ENCODE peak calls at places on chromosomes 3 and 15, in ten cellular contexts. Y is body of pancreas, L is natural killer cell, J is PC-9, Q is GM23338, K is colonic mucosa, W is cardiac fibroblast, R is OCI-LY7, T is psoas muscle, M is mesothelial cell of epicardium. A is an unnamed sample.

GRCh38 chr15:81268881-81269601 is 54.9 kb downstream of the STARD5 start:
- DNase-seq in Y (no peak), L (no peak), J (no peak), Q (no peak), K (no peak), W (no peak), R (no peak), T (no peak), M (no peak), A (no peak)

GRCh38 chr15:40958146-40958545 is 4.9 kb downstream of the CHAC1 start:
- DNase-seq in Y (no peak), L (no peak), J (no peak), Q (peak; percentile 40), K (no peak), W (no peak), R (no peak), T (peak; percentile 79), M (no peak), A (no peak)

GRCh38 chr3:12135029-12135634 is 23.6 kb downstream of the TIMP4 start:
- DNase-seq in Y (peak; percentile 70), L (peak; percentile 22), J (peak; percentile 72), Q (peak; percentile 76), K (peak; percentile 81), W (peak; percentile 82), R (peak; percentile 53), T (peak; percentile 72), M (peak; percentile 47), A (peak; percentile 68)

GRCh38 chr3:12663311-12663935 is 494 bp downstream of the RAF1 start:
- DNase-seq in Y (peak; percentile 69), L (peak; percentile 29), J (no peak), Q (peak; percentile 51), K (peak; percentile 55), W (no peak), R (peak; percentile 70), T (peak; percentile 61), M (peak; percentile 39), A (no peak)

GRCh38 chr3:54776601-54777000 is 151.3 kb downstream of the LRTM1 start:
- DNase-seq in Y (no peak), L (no peak), J (no peak), Q (no peak), K (no peak), W (no peak), R (no peak), T (no peak), M (no peak), A (no peak)

GRCh38 chr3:135987647-135988046 is 22.1 kb downstream of the PPP2R3A start:
- DNase-seq in Y (no peak), L (no peak), J (no peak), Q (no peak), K (no peak), W (peak; percentile 13), R (no peak), T (no peak), M (no peak), A (no peak)

GRCh38 chr15:66006986-66007385 is 137.7 kb downstream of the RAB11A start:
- DNase-seq in Y (no peak), L (no peak), J (no peak), Q (no peak), K (no peak), W (peak; percentile 24), R (no peak), T (no peak), M (no peak), A (no peak)

GRCh38 chr3:23913873-23914743 is 2.7 kb downstream of the NKIRAS1 start:
- DNase-seq in Y (no peak), L (no peak), J (no peak), Q (no peak), K (no peak), W (no peak), R (no peak), T (no peak), M (no peak), A (peak; percentile 37)

GRCh38 chr3:21226086-21226485 is 524.9 kb downstream of the ZNF385D start:
- DNase-seq in Y (no peak), L (no peak), J (no peak), Q (no peak), K (no peak), W (no peak), R (no peak), T (no peak), M (no peak), A (no peak)

GRCh38 chr3:52615178-52615577 is 70.5 kb downstream of the PBRM1 start:
- DNase-seq in Y (no peak), L (no peak), J (no peak), Q (no peak), K (no peak), W (peak; percentile 7), R (no peak), T (no peak), M (no peak), A (no peak)

GRCh38 chr3:192892981-192893827 is 24.5 kb downstream of the MB21D2 start:
- DNase-seq in Y (peak; percentile 74), L (no peak), J (peak; percentile 89), Q (peak; percentile 65), K (peak; percentile 27), W (peak; percentile 88), R (no peak), T (peak; percentile 37), M (no peak), A (peak; percentile 98)

GRCh38 chr15:68421798-68422402 is 10.1 kb downstream of the ITGA11 start:
- DNase-seq in Y (no peak), L (no peak), J (no peak), Q (no peak), K (no peak), W (peak; percentile 34), R (no peak), T (no peak), M (no peak), A (no peak)

GRCh38 chr15:77417642-77418041 is 2.3 kb downstream of the PEAK1 start:
- DNase-seq in Y (no peak), L (no peak), J (no peak), Q (no peak), K (no peak), W (peak; percentile 17), R (no peak), T (no peak), M (no peak), A (no peak)

GRCh38 chr3:73805435-73805834 is 180.7 kb upstream of the PDZRN3 start:
- DNase-seq in Y (peak; percentile 3), L (no peak), J (no peak), Q (no peak), K (no peak), W (peak; percentile 85), R (no peak), T (peak; percentile 54), M (no peak), A (no peak)

GRCh38 chr3:143775401-143775970 is 72.8 kb downstream of the SLC9A9 start:
- DNase-seq in Y (peak; percentile 4), L (no peak), J (no peak), Q (peak; percentile 62), K (no peak), W (peak; percentile 54), R (peak; percentile 54), T (no peak), M (no peak), A (peak; percentile 62)

GRCh38 chr15:35698331-35698730 is 152.4 kb upstream of the DPH6 start:
- DNase-seq in Y (no peak), L (no peak), J (no peak), Q (no peak), K (no peak), W (no peak), R (no peak), T (no peak), M (no peak), A (no peak)

DNA sequence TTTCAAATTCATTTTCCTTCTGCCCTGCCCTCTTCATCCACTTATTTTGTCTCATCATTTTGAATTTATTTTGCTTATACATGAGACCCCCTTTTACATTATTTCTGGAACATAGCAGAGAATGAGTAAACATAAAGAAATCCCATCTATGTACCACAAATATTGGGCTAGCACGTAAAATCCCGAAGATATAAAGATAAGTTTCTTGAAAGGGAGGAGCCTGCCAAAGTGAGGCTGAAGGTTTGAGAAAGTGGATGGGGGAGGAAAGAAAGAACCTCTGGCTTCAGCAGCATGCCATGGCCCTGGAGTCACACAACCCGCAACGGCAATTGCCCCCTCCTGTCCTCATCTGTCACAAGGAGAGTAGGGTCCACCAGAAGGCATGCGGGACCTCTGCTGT is 53.9 kb upstream of the GYG1 start:
- DNase-seq in Y (no peak), L (no peak), J (no peak), Q (no peak), K (no peak), W (no peak), R (no peak), T (no peak), M (no peak), A (no peak)
- TF ChIP-seq CTCF in Y (no peak), L (no peak), J (no peak), Q (no peak), K (no peak), W (no peak), R (no peak), T (no peak), M (no peak), A (no peak)

GRCh38 chr15:42503822-42504221 is 8.4 kb downstream of the SNAP23 start:
- DNase-seq in Y (no peak), L (no peak), J (no peak), Q (no peak), K (no peak), W (no peak), R (peak; percentile 12), T (no peak), M (no peak), A (no peak)
- TF ChIP-seq CTCF in Y (no peak), L (no peak), J (no peak), Q (no peak), K (no peak), W (no peak), R (no peak), T (no peak), M (no peak), A (no peak)

DNA sequence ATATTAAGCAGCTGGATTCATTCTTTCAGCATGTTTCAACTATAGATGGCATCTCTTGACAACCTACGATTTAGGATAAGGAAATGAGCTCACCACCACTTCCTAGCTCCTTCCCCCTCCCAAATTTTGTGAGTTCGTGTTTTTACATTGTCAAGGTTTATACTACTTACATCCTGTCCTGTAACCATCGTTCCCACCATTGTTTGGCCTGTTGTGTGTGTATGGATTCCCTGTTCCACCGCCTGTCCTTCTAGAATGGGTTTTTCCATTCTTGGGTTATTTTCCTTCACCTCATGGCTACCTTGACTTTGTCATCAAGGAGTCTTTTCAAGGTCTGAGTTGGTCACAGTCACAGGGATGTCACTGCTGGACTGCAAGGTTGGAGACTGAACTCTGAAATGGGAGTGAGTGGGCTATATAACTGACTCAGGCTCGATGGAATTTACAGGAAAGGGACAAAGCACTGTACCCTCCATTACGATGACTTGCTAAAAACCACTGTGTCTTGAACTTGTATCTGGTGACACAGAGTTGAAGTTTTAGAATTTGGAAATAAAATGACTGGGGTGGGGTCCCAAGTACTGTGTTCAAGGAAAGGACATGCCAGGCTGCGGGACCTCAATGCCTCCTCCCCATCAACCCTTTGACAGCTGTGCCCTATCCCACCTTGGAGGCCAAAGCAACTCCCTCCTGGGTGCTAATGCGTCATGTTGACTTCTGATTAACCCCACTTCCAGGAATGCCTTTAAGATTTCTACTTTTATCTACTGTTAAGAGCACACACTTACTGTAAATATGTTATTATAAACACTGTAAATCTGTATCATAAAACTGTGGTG is 66.8 kb upstream of the BLM start:
- DNase-seq in Y (no peak), L (no peak), J (no peak), Q (no peak), K (no peak), W (peak; percentile 48), R (no peak), T (no peak), M (no peak), A (no peak)
- TF ChIP-seq CTCF in Y (no peak), L (no peak), J (no peak), Q (no peak), K (no peak), W (no peak), R (no peak), T (no peak), M (no peak), A (no peak)

GRCh38 chr3:3532544-3532943 is 266.7 kb upstream of the LRRN1 start:
- DNase-seq in Y (no peak), L (no peak), J (no peak), Q (no peak), K (no peak), W (no peak), R (no peak), T (no peak), M (no peak), A (no peak)
- TF ChIP-seq CTCF in Y (no peak), L (no peak), J (no peak), Q (no peak), K (no peak), W (no peak), R (no peak), T (no peak), M (no peak), A (no peak)

A was measured in GM12865.